ENCODE peak calls at places on chromosome 20, in four cellular contexts. H is stimulated activated CD4-positive, alpha-beta T cell treated with anti-CD3 and anti-CD28 coated beads, Interleukin-4, amount 100 ng/mL, for 48 hours; G is NCI-H1092; T is activated CD4-positive, alpha-beta T cell treated with anti-CD3 and anti-CD28 coated beads for 4 hours. D is an unnamed sample.

GRCh38 chr20:47241345-47241781 is 115.1 kb downstream of the ZMYND8 start:
- DNase-seq in H (no peak), G (no peak), T (no peak), D (no peak)

GRCh38 chr20:23507346-23507745 is 16.4 kb downstream of the CST8 start:
- DNase-seq in H (no peak), G (no peak), T (no peak), D (no peak)

GRCh38 chr20:15742627-15743026 is 830.6 kb downstream of the KIF16B start:
- DNase-seq in H (no peak), G (no peak), T (no peak), D (no peak)

GRCh38 chr20:33181482-33182093 is 13.6 kb downstream of the BPIFA2 start:
- DNase-seq in H (no peak), G (no peak), T (no peak), D (no peak)

GRCh38 chr20:45179166-45179565 is 4.5 kb downstream of the PI3 start:
- DNase-seq in H (no peak), G (no peak), T (no peak), D (no peak)

GRCh38 chr20:56187791-56188190 is 60.7 kb upstream of the MC3R start:
- DNase-seq in H (no peak), G (peak), T (no peak), D (no peak)

GRCh38 chr20:33521461-33521860 is 31.6 kb downstream of the CBFA2T2 start:
- DNase-seq in H (no peak), G (peak), T (no peak), D (peak)

GRCh38 chr20:64232794-64233193 is 22.8 kb upstream of the PCMTD2 start:
- DNase-seq in H (no peak), G (no peak), T (no peak), D (peak)

GRCh38 chr20:21513181-21513663 is 642 bp downstream of the NKX2-2 start:
- DNase-seq in H (no peak), G (no peak), T (no peak), D (no peak)

GRCh38 chr20:57106030-57106682 is 160.3 kb downstream of the BMP7 start:
- DNase-seq in H (no peak), G (no peak), T (no peak), D (no peak)

GRCh38 chr20:49608752-49609670 is 41.1 kb upstream of the PTGIS start:
- DNase-seq in H (peak), G (peak), T (peak), D (peak)

GRCh38 chr20:9515211-9515580 is 806 bp downstream of the LAMP5 start:
- DNase-seq in H (no peak), G (no peak), T (no peak), D (no peak)

GRCh38 chr20:14972690-14973089 is 635.3 kb upstream of the FLRT3 start:
- DNase-seq in H (no peak), G (no peak), T (no peak), D (no peak)

GRCh38 chr20:33257237-33257636 is 21.4 kb downstream of the BPIFA1 start:
- DNase-seq in H (no peak), G (no peak), T (no peak), D (no peak)

GRCh38 chr20:60957621-60958020 is 294.4 kb upstream of the CDH4 start:
- DNase-seq in H (no peak), G (no peak), T (no peak), D (no peak)

GRCh38 chr20:43186312-43186711 is 3.4 kb downstream of the PTPRT start:
- DNase-seq in H (no peak), G (no peak), T (no peak), D (no peak)

GRCh38 chr20:44650777-44651493 is 564 bp downstream of the ADA start:
- DNase-seq in H (peak), G (no peak), T (peak), D (no peak)

GRCh38 chr20:42544926-42545325 is 644.8 kb downstream of the PTPRT start:
- DNase-seq in H (no peak), G (no peak), T (no peak), D (no peak)

GRCh38 chr20:4973330-4974097 is 27.8 kb downstream of the SLC23A2 start:
- DNase-seq in H (peak), G (no peak), T (no peak), D (no peak)

GRCh38 chr20:35715611-35716010 is 16.4 kb downstream of the ROMO1 start:
- DNase-seq in H (no peak), G (no peak), T (no peak), D (no peak)

GRCh38 chr20:10453241-10453640 is 18.1 kb downstream of the SLX4IP start:
- DNase-seq in H (no peak), G (no peak), T (no peak), D (peak)

GRCh38 chr20:9409981-9410380 is 104.4 kb upstream of the LAMP5 start:
- DNase-seq in H (no peak), G (no peak), T (no peak), D (no peak)

GRCh38 chr20:44287272-44288097 is 23.5 kb downstream of the FITM2 start:
- DNase-seq in H (no peak), G (no peak), T (no peak), D (no peak)